ENCODE peak calls at places on chromosomes 3 and 15, in ten cellular contexts. U, X, G, N, O, A, D, F, I and T are unnamed samples. For H3K4me1, the result is how much of the 10 kb centered on the place peaks cover.

GRCh38 chr3:72597756-72598195 is 250.5 kb downstream of the SHQ1 start:
- DNase-seq in U (peak), D (no peak), X (peak), I (no peak), G (peak), N (no peak), O (no peak), F (no peak), A (no peak), T (no peak)

GRCh38 chr15:68018797-68019196 is 35.3 kb upstream of the PIAS1 start:
- DNase-seq in X (no peak), O (no peak), A (no peak), D (no peak), I (no peak), N (no peak), U (no peak), F (no peak), G (no peak), T (no peak)

GRCh38 chr15:78362716-78363426 is 22.7 kb downstream of the CRABP1 start:
- DNase-seq in G (no peak), D (no peak), X (no peak), O (no peak), A (no peak), I (no peak), U (no peak), N (no peak), F (no peak), T (no peak)

GRCh38 chr3:62226601-62227339 is 146.6 kb downstream of the FEZF2 start:
- DNase-seq in O (no peak), D (no peak), I (no peak), X (no peak), U (no peak), A (no peak), F (no peak), G (no peak), N (no peak), T (no peak)

GRCh38 chr3:72665701-72666443 is 182.4 kb downstream of the SHQ1 start:
- DNase-seq in U (no peak), A (peak), F (peak), D (no peak), G (peak), X (peak), I (peak), O (peak), N (no peak), T (no peak)

GRCh38 chr15:51144021-51144532 is 49.4 kb upstream of the TNFAIP8L3 start:
- DNase-seq in X (no peak), F (no peak), G (peak), A (no peak), I (no peak), O (no peak), D (no peak), N (no peak), U (peak), T (no peak)

GRCh38 chr3:172658344-172659245 is 52.3 kb downstream of the NCEH1 start:
- DNase-seq in A (no peak), F (no peak), N (no peak), X (no peak), U (peak), I (no peak), O (no peak), D (no peak), G (peak), T (peak)

GRCh38 chr15:92954578-92954977 is 54.5 kb downstream of the CHD2 start:
- DNase-seq in G (peak), A (no peak), I (no peak), F (no peak), U (no peak), O (no peak), D (no peak), N (no peak), X (peak), T (no peak)

GRCh38 chr3:148214695-148215094 is 483.0 kb upstream of the AGTR1 start:
- DNase-seq in N (no peak), U (no peak), F (no peak), G (no peak), X (no peak), I (no peak), A (no peak), D (no peak), O (no peak), T (no peak)

GRCh38 chr3:138081371-138082084 is 33.9 kb downstream of the DZIP1L start:
- DNase-seq in I (no peak), N (no peak), D (no peak), U (peak), G (no peak), A (no peak), X (no peak), O (no peak), F (no peak), T (no peak)

GRCh38 chr3:78070188-78070587 is 1030.3 kb downstream of the ROBO2 start:
- DNase-seq in N (no peak), G (no peak), F (no peak), D (no peak), A (no peak), X (no peak), I (no peak), U (no peak), O (no peak), T (no peak)

GRCh38 chr3:52891164-52891563 is 6.2 kb downstream of the STIMATE start:
- DNase-seq in U (no peak), N (no peak), F (no peak), X (no peak), A (no peak), I (no peak), G (no peak), D (no peak), O (no peak), T (no peak)

GRCh38 chr15:64596701-64597468 is 136.5 kb downstream of the ZNF609 start:
- DNase-seq in U (peak), D (no peak), F (peak), G (peak), N (no peak), I (peak), A (no peak), O (no peak), X (peak), T (no peak)

GRCh38 chr3:197501879-197502620 is 53.7 kb downstream of the BDH1 start:
- DNase-seq in I (peak), U (peak), F (no peak), G (peak), O (no peak), N (no peak), A (no peak), D (no peak), X (no peak), T (no peak)

GRCh38 chr3:183576487-183577107 is 21.1 kb upstream of the KLHL6 start:
- DNase-seq in I (no peak), D (no peak), O (no peak), G (no peak), U (peak), X (peak), A (no peak), N (no peak), F (no peak), T (no peak)

GRCh38 chr3:50536471-50537180 is 30.9 kb downstream of the C3orf18 start:
- DNase-seq in A (no peak), D (no peak), U (no peak), O (no peak), I (no peak), X (no peak), N (no peak), G (no peak), F (no peak), T (no peak)

GRCh38 chr3:119664850-119665379 is 4.5 kb upstream of the POPDC2 start:
- DNase-seq in G (peak), D (no peak), N (no peak), A (no peak), F (no peak), X (no peak), I (no peak), O (no peak), U (peak), T (no peak)

GRCh38 chr3:126314305-126315082 is 42.7 kb downstream of the KLF15 start:
- DNase-seq in O (no peak), N (no peak), I (peak), U (no peak), X (no peak), D (no peak), F (no peak), G (no peak), A (no peak), T (no peak)

GRCh38 chr3:64561503-64561810 is 126.3 kb downstream of the ADAMTS9 start:
- DNase-seq in O (no peak), U (no peak), X (no peak), N (no peak), A (no peak), F (no peak), I (no peak), D (no peak), G (no peak), T (no peak)

GRCh38 chr3:52429779-52430415 is 15.0 kb downstream of the SEMA3G start:
- DNase-seq in G (no peak), N (no peak), D (no peak), U (peak), X (no peak), O (no peak), I (no peak), A (no peak), F (peak), T (peak)

GRCh38 chr3:131544557-131544956 is 41.8 kb upstream of the MRPL3 start:
- DNase-seq in F (no peak), D (no peak), N (no peak), O (no peak), U (no peak), X (no peak), A (no peak), G (no peak), I (no peak), T (no peak)

GRCh38 chr3:143672396-143673165 is 175.7 kb downstream of the SLC9A9 start:
- DNase-seq in D (no peak), I (no peak), X (no peak), U (no peak), F (no peak), O (no peak), G (no peak), N (no peak), A (no peak), T (no peak)

GRCh38 chr3:55547086-55547666 is 60.1 kb upstream of the WNT5A start:
- DNase-seq in G (no peak), A (no peak), U (no peak), F (no peak), I (no peak), N (no peak), D (no peak), X (no peak), O (no peak), T (no peak)

GRCh38 chr15:43487271-43487895 is 5.6 kb downstream of the TP53BP1 start:
- DNase-seq in I (no peak), A (no peak), G (no peak), U (peak), N (no peak), X (no peak), F (no peak), D (no peak), O (no peak), T (no peak)

GRCh38 chr15:62021991-62022600 is 38.2 kb downstream of the VPS13C start:
- DNase-seq in A (no peak), I (no peak), O (no peak), F (no peak), D (no peak), N (no peak), U (no peak), X (peak), G (peak), T (no peak)

GRCh38 chr15:67564590-67565345 is 22.3 kb downstream of the MAP2K5 start:
- DNase-seq in D (no peak), U (peak), G (no peak), O (no peak), X (no peak), A (no peak), N (no peak), F (no peak), I (no peak), T (no peak)

GRCh38 chr15:35719964-35720507 is 174.1 kb upstream of the DPH6 start:
- DNase-seq in A (no peak), F (no peak), I (no peak), U (peak), O (no peak), D (no peak), G (no peak), N (no peak), X (no peak), T (no peak)

GRCh38 chr3:66386011-66386924 is 114.6 kb downstream of the LRIG1 start:
- DNase-seq in O (no peak), D (no peak), N (no peak), X (no peak), A (no peak), U (no peak), I (no peak), F (no peak), G (no peak), T (no peak)

GRCh38 chr15:81547517-81548132 is 173.6 kb upstream of the TMC3 start:
- DNase-seq in N (no peak), U (no peak), O (no peak), A (no peak), X (no peak), I (no peak), F (no peak), D (no peak), G (no peak), T (no peak)

GRCh38 chr3:66253790-66254620 is 33.2 kb downstream of the SLC25A26 start:
- DNase-seq in D (no peak), O (no peak), N (no peak), I (no peak), F (no peak), A (no peak), X (no peak), U (peak), G (peak), T (no peak)

GRCh38 chr15:25611603-25612002 is 172.8 kb upstream of the UBE3A start:
- DNase-seq in F (no peak), N (peak), O (peak), A (no peak), G (no peak), X (no peak), D (no peak), I (no peak), U (no peak), T (peak)

GRCh38 chr3:195909645-195910498 is 1.5 kb upstream of the TNK2 start:
- DNase-seq in F (peak), O (peak), D (peak), I (peak), X (peak), U (peak), N (peak), A (peak), G (peak), T (peak)

GRCh38 chr3:24830230-24831152 is 335.8 kb upstream of the THRB start:
- DNase-seq in X (peak), N (peak), O (no peak), U (no peak), D (no peak), I (no peak), A (no peak), F (no peak), G (no peak), T (no peak)

GRCh38 chr3:101846709-101847108 is 2.6 kb upstream of the NFKBIZ start:
- DNase-seq in A (no peak), F (no peak), U (no peak), X (no peak), D (no peak), N (no peak), I (no peak), O (no peak), G (no peak), T (no peak)

DNA sequence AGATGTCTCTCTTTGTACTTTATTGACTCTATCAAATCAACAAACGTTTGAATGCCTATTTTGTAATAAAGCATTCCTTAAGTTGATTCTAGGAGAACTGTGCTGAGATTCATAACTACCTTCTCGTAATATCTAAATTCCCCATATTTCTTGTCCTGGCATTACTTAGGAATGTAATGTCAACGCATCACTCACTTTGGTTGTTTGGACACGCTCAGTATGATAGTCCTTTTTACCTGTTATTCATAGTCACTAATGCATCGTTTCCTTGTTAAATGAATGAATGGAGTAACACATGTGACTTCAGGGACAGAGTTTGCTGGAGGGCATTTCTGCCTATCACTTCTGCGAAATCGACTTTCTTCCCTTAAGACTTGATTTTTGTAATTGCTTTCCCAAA is 44.1 kb upstream of the RASGRP1 start:
- DNase-seq in X (no peak), F (no peak), I (no peak), A (no peak), N (no peak), U (no peak), D (no peak), G (no peak), O (no peak), T (no peak)
- TF ChIP-seq CTCF in X (no peak), F (no peak), I (no peak), A (no peak), N (no peak), U (no peak), D (no peak), G (no peak), O (no peak), T (no peak)

GRCh38 chr3:179179256-179179655 is 31.1 kb downstream of the PIK3CA start:
- DNase-seq in A (no peak), D (no peak), X (no peak), O (no peak), I (no peak), G (no peak), N (no peak), F (no peak), U (no peak), T (no peak)
- H3K4me1 ChIP-seq in A (under half), D (half or more), X (under half), O (under half), I (under half), G (under half), N (half or more), F (half or more), U (under half), T (half or more)

DNA sequence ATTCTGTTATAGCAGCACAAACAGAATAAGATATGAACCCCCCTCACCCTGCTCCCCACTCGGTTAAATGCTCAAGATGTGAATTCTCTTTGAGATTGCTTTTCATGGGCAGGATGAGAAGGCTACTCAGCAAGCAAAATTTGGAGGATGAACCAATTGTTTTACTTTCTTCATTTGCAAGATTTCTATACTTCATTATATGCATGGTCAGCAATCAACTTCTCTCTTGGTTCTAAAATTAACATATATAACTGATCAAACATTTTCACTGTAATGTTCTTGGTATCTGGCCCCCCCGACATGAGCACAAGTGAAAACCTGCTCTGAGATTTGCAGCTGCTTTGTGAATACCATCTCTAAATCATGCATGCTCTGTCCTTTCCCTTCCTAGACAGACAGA is 556.1 kb upstream of the MDFIC2 start:
- DNase-seq in A (no peak), D (no peak), I (no peak), F (no peak), O (no peak), X (no peak), G (no peak), N (no peak), U (no peak), T (no peak)
- TF ChIP-seq CTCF in A (no peak), D (no peak), I (no peak), F (no peak), O (no peak), X (no peak), G (no peak), N (no peak), U (no peak), T (no peak)

GRCh38 chr15:52511084-52511483 is 17.6 kb downstream of the MYO5A start:
- DNase-seq in A (no peak), I (no peak), F (no peak), U (no peak), N (no peak), O (no peak), X (no peak), G (no peak), D (no peak), T (no peak)
- H3K4me1 ChIP-seq in A (under half), I (under half), F (under half), U (under half), N (under half), O (under half), X (under half), G (under half), D (under half), T (under half)

GRCh38 chr15:70120109-70120508 is 22.4 kb upstream of the TLE3 start:
- DNase-seq in I (no peak), A (no peak), F (no peak), O (no peak), G (no peak), U (no peak), N (no peak), X (no peak), D (no peak), T (no peak)

GRCh38 chr15:70125605-70126004 is 27.9 kb upstream of the TLE3 start:
- DNase-seq in A (no peak), O (no peak), U (no peak), X (no peak), D (no peak), I (no peak), F (no peak), N (no peak), G (no peak), T (no peak)

GRCh38 chr15:70120954-70121655 is 23.4 kb upstream of the TLE3 start:
- DNase-seq in G (no peak), F (no peak), U (peak), I (no peak), D (no peak), O (no peak), A (no peak), N (no peak), X (no peak), T (no peak)

GRCh38 chr15:70118599-70118998 is 20.9 kb upstream of the TLE3 start:
- DNase-seq in A (no peak), F (no peak), U (no peak), X (no peak), G (no peak), I (no peak), N (no peak), O (no peak), D (no peak), T (no peak)

GRCh38 chr15:70121656-70122297 is 24.1 kb upstream of the TLE3 start:
- DNase-seq in A (peak), O (peak), N (peak), G (peak), X (no peak), F (no peak), D (no peak), U (peak), I (no peak), T (peak)
- TF ChIP-seq CTCF in A (no peak), O (no peak), N (no peak), G (peak), X (peak), F (no peak), D (no peak), U (no peak), I (peak), T (no peak)

GRCh38 chr3:42612928-42613327 is 12.4 kb downstream of the NKTR start:
- DNase-seq in N (no peak), A (no peak), F (no peak), I (no peak), U (no peak), X (no peak), G (no peak), O (no peak), D (no peak), T (no peak)
- H3K4me1 ChIP-seq in N (under half), A (under half), F (half or more), I (under half), U (under half), X (under half), G (under half), O (under half), D (half or more), T (under half)

GRCh38 chr15:60272623-60273022 is 125.2 kb downstream of the ANXA2 start:
- DNase-seq in A (no peak), U (no peak), F (no peak), G (no peak), O (no peak), D (no peak), I (peak), N (no peak), X (no peak), T (no peak)
- TF ChIP-seq CTCF in A (no peak), U (no peak), F (no peak), G (no peak), O (no peak), D (no peak), I (peak), N (no peak), X (no peak), T (no peak)